ENCODE peak calls at places on chromosomes 7 and 10, in four cellular contexts. N, O, W and U are unnamed samples.

GRCh38 chr7:31687024-31687423 is at the start of gene PPP1R17:
- DNase-seq in O (peak; percentile 10), N (no peak), W (no peak), U (no peak)

GRCh38 chr7:133053321-133053891 is 28.5 kb downstream of the CHCHD3 start:
- DNase-seq in O (peak; percentile 90), N (no peak), W (peak; percentile 93), U (no peak)

GRCh38 chr7:23491502-23491901 is 21.2 kb upstream of the IGF2BP3 start:
- DNase-seq in O (peak; percentile 26), W (no peak), N (no peak), U (no peak)

GRCh38 chr7:99380823-99381663 is 6.5 kb downstream of the ARPC1B start:
- DNase-seq in N (peak; percentile 44), O (peak; percentile 25), W (no peak), U (peak; percentile 50)

GRCh38 chr10:70137927-70138883 is 5.6 kb upstream of the AIFM2 start:
- DNase-seq in W (peak; percentile 33), O (no peak), N (peak; percentile 30), U (no peak)

GRCh38 chr7:2529161-2530075 is 9.8 kb downstream of the LFNG start:
- DNase-seq in O (peak; percentile 61), W (no peak), N (peak; percentile 63), U (peak; percentile 70)

GRCh38 chr7:95493247-95493646 is 7.5 kb downstream of the ASB4 start:
- DNase-seq in W (peak; percentile 55), O (no peak), N (no peak), U (no peak)

GRCh38 chr7:6139189-6139996 is 108.2 kb downstream of the ANKRD61 start:
- DNase-seq in W (no peak), O (no peak), N (no peak), U (no peak)

GRCh38 chr10:13891542-13892431 is 305.0 kb downstream of the PRPF18 start:
- DNase-seq in N (no peak), O (peak; percentile 34), W (no peak), U (no peak)

GRCh38 chr7:42385912-42386311 is 148.9 kb upstream of the GLI3 start:
- DNase-seq in N (no peak), W (no peak), O (no peak), U (no peak)

GRCh38 chr10:97921581-97922377 is 72.1 kb downstream of the GOLGA7B start:
- DNase-seq in O (peak; percentile 5), N (peak; percentile 45), W (no peak), U (no peak)

GRCh38 chr7:139704308-139704879 is 73.4 kb downstream of the HIPK2 start:
- DNase-seq in O (no peak), W (no peak), N (no peak), U (no peak)

GRCh38 chr10:21702633-21703111 is 168.6 kb downstream of the MLLT10 start:
- DNase-seq in O (no peak), N (no peak), W (no peak), U (no peak)

GRCh38 chr10:95790982-95791381 is 35.0 kb downstream of the ENTPD1 start:
- DNase-seq in N (no peak), W (peak; percentile 9), O (no peak), U (no peak)

GRCh38 chr7:30914611-30915601 is 3.3 kb downstream of the AQP1 start:
- DNase-seq in W (peak; percentile 19), O (peak; percentile 36), N (no peak), U (no peak)

GRCh38 chr7:133763241-133763640 is 363.9 kb upstream of the LRGUK start:
- DNase-seq in O (no peak), N (no peak), W (no peak), U (no peak)

GRCh38 chr7:42805601-42806000 is 106.3 kb downstream of the C7orf25 start:
- DNase-seq in N (no peak), W (peak; percentile 8), O (no peak), U (no peak)

GRCh38 chr10:72146559-72147323 is 58.4 kb upstream of the SPOCK2 start:
- DNase-seq in O (peak; percentile 19), N (no peak), W (no peak), U (no peak)

GRCh38 chr10:72140174-72140573 is 51.8 kb upstream of the SPOCK2 start:
- DNase-seq in W (no peak), N (no peak), O (no peak), U (no peak)

GRCh38 chr10:72140850-72141249 is 52.5 kb upstream of the SPOCK2 start:
- DNase-seq in O (no peak), N (no peak), W (no peak), U (no peak)

DNA sequence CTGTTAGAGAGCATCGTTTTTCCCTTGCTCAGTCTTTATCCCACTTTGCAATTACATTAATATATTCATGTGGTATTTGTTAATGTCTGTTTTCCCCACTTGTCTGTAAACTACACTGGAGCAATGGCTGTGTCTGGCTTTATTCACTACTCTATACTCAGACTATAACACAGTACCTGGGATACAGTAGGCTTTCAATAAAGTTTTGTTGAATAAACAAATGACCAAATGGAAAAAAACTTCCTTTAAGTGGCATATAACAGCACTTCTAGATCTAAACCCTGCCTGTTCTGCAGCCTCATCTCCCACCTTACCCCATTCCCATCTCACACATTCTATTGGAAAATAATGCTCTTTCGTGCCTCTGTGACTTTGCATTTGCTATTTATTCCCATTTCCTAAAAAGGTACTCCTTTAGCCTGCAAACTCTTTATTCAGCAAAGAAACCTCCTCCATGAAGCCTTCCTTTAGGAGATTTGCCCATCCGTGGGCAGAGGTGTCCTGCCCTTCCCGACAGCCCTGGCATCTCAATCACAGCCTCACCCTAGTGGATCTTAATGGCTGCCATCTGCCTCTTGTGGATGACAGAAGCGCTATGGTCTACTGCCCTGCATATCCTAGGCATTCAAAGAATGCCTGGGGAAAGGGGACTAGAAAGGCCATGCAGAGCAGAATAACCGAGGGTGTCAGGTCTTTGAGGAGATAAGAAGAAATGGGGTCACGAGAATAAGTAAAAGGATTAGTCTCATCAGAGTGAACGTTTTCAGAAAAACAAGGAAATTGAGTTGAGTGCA is 57.5 kb upstream of the SPOCK2 start:
- DNase-seq in N (no peak), O (no peak), W (no peak), U (no peak)
- H3K27me3 ChIP-seq in N (no peaks in the 10 kb centered on the region), O (no peaks in the 10 kb centered on the region), W (no peaks in the 10 kb centered on the region), U (no peaks in the 10 kb centered on the region)

DNA sequence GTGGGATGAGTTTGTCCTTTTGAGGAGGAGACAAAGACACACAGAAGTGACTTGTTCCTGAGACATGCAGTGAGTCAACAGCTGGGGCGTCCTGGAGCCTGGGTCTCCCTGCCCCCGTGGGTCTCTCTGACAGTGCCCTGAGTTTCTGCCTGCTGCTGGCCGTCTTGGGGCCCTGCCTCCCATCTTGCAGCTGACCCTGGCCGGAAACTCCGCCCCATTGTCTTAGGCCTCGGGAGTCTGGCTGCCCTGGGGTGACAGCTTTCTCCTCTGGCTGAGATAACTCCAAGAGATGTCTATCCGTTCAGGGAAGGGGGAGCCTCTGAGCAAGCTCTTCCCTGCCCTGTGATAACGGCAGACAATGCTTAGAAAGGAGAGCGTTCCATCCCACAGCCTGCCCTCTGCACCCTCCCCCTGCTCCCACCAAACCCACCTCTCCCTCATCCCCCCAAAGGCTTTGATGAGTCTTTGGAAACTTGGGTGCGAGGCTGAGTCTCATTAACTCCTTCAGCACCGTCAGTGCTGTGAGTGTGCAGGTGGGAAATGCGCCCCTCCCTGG is 69.5 kb upstream of the PODXL start:
- DNase-seq in N (no peak), W (peak; percentile 69), O (peak; percentile 35), U (no peak)
- TF ChIP-seq CTCF in N (no peak), W (no peak), O (no peak), U (no peak)

GRCh38 chr7:28311670-28312069 is 100.6 kb upstream of the CREB5 start:
- DNase-seq in N (no peak), W (no peak), O (no peak), U (no peak)

GRCh38 chr7:28310449-28310848 is 101.9 kb upstream of the CREB5 start:
- DNase-seq in N (no peak), O (no peak), W (no peak), U (no peak)

GRCh38 chr7:28309684-28310083 is 102.6 kb upstream of the CREB5 start:
- DNase-seq in N (no peak), O (no peak), W (no peak), U (no peak)

GRCh38 chr7:28315565-28316420 is 96.5 kb upstream of the CREB5 start:
- DNase-seq in W (peak; percentile 55), O (peak; percentile 28), N (no peak), U (no peak)

DNA sequence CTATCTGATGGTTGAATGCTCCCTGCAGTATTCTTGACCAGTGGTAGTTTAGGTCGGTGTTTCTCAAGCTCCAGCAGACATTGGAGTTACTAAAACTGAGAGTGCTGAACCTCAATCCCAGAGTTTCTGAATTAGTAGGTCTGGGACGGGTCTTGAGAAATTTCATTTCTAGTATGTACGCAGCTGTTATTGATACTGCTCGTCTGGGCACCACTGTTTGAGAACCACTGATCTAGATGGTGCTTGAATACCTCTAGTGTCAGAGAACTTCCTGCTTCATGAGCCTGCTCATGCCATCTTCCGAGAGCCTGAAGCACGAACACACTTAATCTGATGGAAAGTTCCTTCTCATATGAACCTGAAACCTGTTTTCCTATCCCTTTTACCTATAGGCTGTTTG is 99.3 kb upstream of the CREB5 start:
- DNase-seq in O (no peak), W (no peak), N (no peak), U (no peak)
- H3K27me3 ChIP-seq in O (no peaks in the 10 kb centered on the region), W (peaks cover 9% of the 10 kb centered on the region), N (no peaks in the 10 kb centered on the region), U (no peaks in the 10 kb centered on the region)

GRCh38 chr7:130732980-130733865 is 784 bp downstream of the KLF14 start:
- DNase-seq in N (peak; percentile 33), W (no peak), O (no peak), U (no peak)
- TF ChIP-seq CTCF in N (no peak), W (no peak), O (no peak), U (no peak)